ENCODE peak calls at places on chromosome 9, in five cellular contexts. V is CD4-positive, CD25-positive, alpha-beta regulatory T cell; J is A549; Y is neuronal stem cell; X is OCI-LY7. K is an unnamed sample. For H3K4me1, the result is how much of the 10 kb centered on the place peaks cover.

GRCh38 chr9:14066815-14067214 is 247.1 kb downstream of the NFIB start:
- DNase-seq in X (no peak), J (no peak), V (no peak), Y (no peak), K (no peak)

GRCh38 chr9:94799578-94800264 is 73.2 kb downstream of the AOPEP start:
- DNase-seq in V (no peak), Y (no peak), J (no peak), X (no peak), K (no peak)

GRCh38 chr9:90107021-90107771 is 502.4 kb downstream of the GADD45G start:
- DNase-seq in X (no peak), J (peak), V (no peak), Y (no peak), K (no peak)

GRCh38 chr9:129857207-129857606 is 21.9 kb downstream of the USP20 start:
- DNase-seq in J (no peak), Y (no peak), V (no peak), X (no peak), K (no peak)

GRCh38 chr9:107548298-107549142 is 59.0 kb upstream of the KLF4 start:
- DNase-seq in J (peak), V (no peak), X (no peak), Y (no peak), K (no peak)

GRCh38 chr9:7298123-7298522 is 501.5 kb downstream of the DMAC1 start:
- DNase-seq in V (peak), Y (no peak), J (no peak), X (no peak), K (no peak)

GRCh38 chr9:125649315-125649714 is 57.7 kb downstream of the MAPKAP1 start:
- DNase-seq in J (peak), X (no peak), V (no peak), Y (no peak), K (no peak)

GRCh38 chr9:2059131-2059929 is 44.2 kb downstream of the SMARCA2 start:
- DNase-seq in V (no peak), Y (no peak), J (no peak), X (no peak), K (no peak)

GRCh38 chr9:112075009-112075378 is 100.1 kb downstream of the SUSD1 start:
- DNase-seq in J (no peak), X (no peak), V (no peak), Y (no peak), K (no peak)

GRCh38 chr9:69131682-69132081 is 42.4 kb upstream of the TJP2 start:
- DNase-seq in V (no peak), J (no peak), X (no peak), Y (no peak), K (no peak)

GRCh38 chr9:97398999-97399758 is 12.7 kb upstream of the TDRD7 start:
- DNase-seq in X (no peak), J (peak), Y (no peak), V (peak), K (peak)

GRCh38 chr9:38388283-38389223 is 3.9 kb upstream of the ALDH1B1 start:
- DNase-seq in V (no peak), X (no peak), J (no peak), Y (no peak), K (no peak)

GRCh38 chr9:104903609-104904008 is 24.3 kb downstream of the ABCA1 start:
- DNase-seq in V (no peak), Y (no peak), J (no peak), X (no peak), K (no peak)

GRCh38 chr9:132769895-132770774 is 99.9 kb downstream of the GTF3C4 start:
- DNase-seq in X (peak), V (peak), J (peak), Y (peak), K (peak)

GRCh38 chr9:132773764-132774339 is 103.6 kb downstream of the GTF3C4 start:
- DNase-seq in Y (no peak), J (no peak), V (no peak), X (no peak), K (no peak)

GRCh38 chr9:132770775-132771310 is 100.6 kb downstream of the GTF3C4 start:
- DNase-seq in V (no peak), Y (no peak), J (no peak), X (no peak), K (no peak)

GRCh38 chr9:132773093-132773492 is 102.8 kb downstream of the GTF3C4 start:
- DNase-seq in V (no peak), X (no peak), J (no peak), Y (no peak), K (no peak)

GRCh38 chr9:132768932-132769894 is 98.9 kb downstream of the GTF3C4 start:
- DNase-seq in X (peak), Y (peak), V (peak), J (peak), K (peak)
- H3K27ac ChIP-seq in X (peak), Y (no peak), V (peak), J (peak), K (peak)

GRCh38 chr9:92762781-92763708 is 1.6 kb downstream of the BICD2 start:
- DNase-seq in Y (no peak), J (no peak), V (no peak), X (peak), K (no peak)

GRCh38 chr9:92764988-92765936 is 629 bp upstream of the BICD2 start:
- DNase-seq in V (peak), X (peak), Y (peak), J (peak), K (peak)

GRCh38 chr9:92763721-92764380 is 782 bp downstream of the BICD2 start:
- DNase-seq in Y (peak), J (no peak), X (peak), V (peak), K (no peak)

GRCh38 chr9:92762196-92762595 is 2.4 kb downstream of the BICD2 start:
- DNase-seq in X (peak), J (no peak), V (no peak), Y (no peak), K (no peak)

DNA sequence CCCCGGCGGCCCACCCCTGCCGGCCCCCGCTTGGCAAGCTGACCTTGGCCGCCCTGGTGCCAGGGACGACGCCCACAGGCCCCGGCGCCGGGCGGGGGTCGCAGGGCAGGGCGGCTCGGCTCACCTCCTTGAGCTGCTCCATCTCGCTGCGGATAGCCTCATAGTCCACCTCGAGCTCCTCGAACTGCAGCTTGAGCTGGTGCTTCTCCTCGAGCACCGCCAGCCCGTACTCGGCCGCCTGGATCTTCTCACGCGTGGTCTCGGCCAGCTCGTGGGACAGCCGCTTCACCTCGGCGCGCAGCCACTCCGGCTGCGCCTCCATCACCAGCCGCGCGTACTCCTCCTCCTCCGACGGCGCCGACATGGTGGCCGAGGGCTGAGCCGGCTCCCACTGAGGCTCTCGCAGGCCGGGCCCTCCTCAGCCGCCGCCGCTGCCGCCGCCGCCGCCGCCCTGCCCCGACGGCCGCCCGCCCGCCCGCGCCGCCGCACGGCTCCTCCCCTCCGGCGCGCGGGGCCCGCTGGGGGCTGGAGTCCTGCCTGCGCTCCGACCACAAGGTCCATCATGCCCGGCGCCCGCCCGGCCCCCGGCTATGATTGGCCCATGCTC is at the start of gene BICD2:
- DNase-seq in V (no peak), Y (no peak), J (no peak), X (peak), K (peak)
- H3K4me1 ChIP-seq in V (under half), Y (under half), J (under half), X (under half), K (under half)

GRCh38 chr9:137784046-137784445 is 93.5 kb upstream of the CACNA1B start:
- DNase-seq in J (peak), X (no peak), V (no peak), Y (no peak), K (no peak)

GRCh38 chr9:137786511-137786920 is 91.1 kb upstream of the CACNA1B start:
- DNase-seq in V (no peak), X (no peak), Y (no peak), J (no peak), K (no peak)

GRCh38 chr9:137787376-137787775 is 90.2 kb upstream of the CACNA1B start:
- DNase-seq in V (no peak), Y (no peak), X (no peak), J (no peak), K (no peak)

GRCh38 chr9:137784641-137785513 is 92.7 kb upstream of the CACNA1B start:
- DNase-seq in Y (no peak), X (no peak), J (no peak), V (no peak), K (no peak)

GRCh38 chr9:137785704-137786161 is 91.8 kb upstream of the CACNA1B start:
- DNase-seq in J (no peak), V (no peak), X (no peak), Y (peak), K (no peak)
- H3K27ac ChIP-seq in J (no peak), V (no peak), X (no peak), Y (no peak), K (no peak)

GRCh38 chr9:127783644-127784043 is 2.2 kb upstream of the CDK9 start:
- DNase-seq in Y (no peak), X (peak), V (no peak), J (no peak), K (no peak)
- H3K4me1 ChIP-seq in Y (under half), X (half or more), V (half or more), J (under half), K (half or more)

GRCh38 chr9:122821278-122821952 is 7.0 kb downstream of the PDCL start:
- DNase-seq in J (no peak), X (no peak), Y (no peak), V (no peak), K (no peak)
- H3K27ac ChIP-seq in J (no peak), X (no peak), Y (no peak), V (peak), K (peak)

DNA sequence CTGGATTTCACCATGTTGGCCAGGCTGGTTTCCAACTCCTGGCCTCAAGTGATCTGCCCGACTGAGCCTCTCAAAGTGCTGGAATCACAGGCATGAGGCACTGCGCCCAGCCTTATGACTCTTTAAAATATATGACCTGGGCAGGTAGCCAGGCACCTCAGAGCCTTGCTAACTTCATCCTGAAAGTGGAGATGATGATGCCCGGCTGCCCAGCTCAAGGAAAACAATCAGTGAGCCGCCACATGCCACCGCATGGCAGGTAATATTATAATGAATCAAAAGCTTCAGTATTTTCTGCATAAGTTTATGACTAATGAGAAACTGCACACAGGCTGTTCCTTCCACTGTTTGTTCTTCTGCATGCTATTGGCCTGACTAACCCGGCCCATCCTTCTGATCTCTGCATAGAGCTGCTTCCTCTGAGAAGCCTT is 30.4 kb upstream of the DMRT1 start:
- DNase-seq in V (no peak), J (peak), X (no peak), Y (no peak), K (no peak)
- H3K4me1 ChIP-seq in V (under half), J (under half), X (under half), Y (under half), K (under half)

DNA sequence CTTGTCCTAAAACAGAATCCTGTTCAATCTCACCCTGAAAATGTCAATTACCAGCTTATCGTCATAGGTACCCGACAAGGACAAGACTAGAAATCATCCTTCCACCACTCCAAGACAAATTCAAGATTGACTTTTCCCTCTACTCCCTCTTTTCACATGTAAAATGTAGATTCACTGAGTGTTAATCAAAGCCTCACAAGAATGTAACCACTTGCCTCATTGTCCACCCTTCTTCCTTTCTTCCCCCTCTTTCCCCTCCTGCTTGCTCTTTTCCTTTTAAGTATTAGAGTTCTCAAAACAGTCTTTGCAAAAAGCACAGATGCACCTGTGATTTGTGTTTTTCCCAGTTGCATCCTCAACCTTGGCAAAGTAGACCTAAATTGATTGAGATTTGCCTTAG is 231.4 kb upstream of the TYRP1 start:
- DNase-seq in X (no peak), J (no peak), Y (no peak), V (no peak), K (no peak)
- H3K27ac ChIP-seq in X (no peak), J (no peak), Y (no peak), V (no peak), K (no peak)